ENCODE peak calls at places on chromosomes 13 and 19, in five cellular contexts. P is heart left ventricle, G is adrenal gland, A is tibial nerve, V is HCT116. C is an unnamed sample.

GRCh38 chr13:62014299-62014698 is 598.6 kb upstream of the PCDH20 start:
- DNase-seq in A (no peak), V (peak), G (no peak), P (no peak), C (no peak)

GRCh38 chr13:84479656-84480055 is 597.4 kb upstream of the SLITRK1 start:
- DNase-seq in G (no peak), V (peak), P (no peak), A (no peak), C (no peak)

GRCh38 chr19:28242317-28242927 is 970.5 kb downstream of the UQCRFS1 start:
- DNase-seq in V (no peak), A (no peak), P (no peak), G (peak), C (no peak)

GRCh38 chr19:13146763-13147563 is 3.2 kb downstream of the STX10 start:
- DNase-seq in P (no peak), V (no peak), A (no peak), G (peak), C (no peak)

GRCh38 chr19:58585442-58586130 is 12.5 kb upstream of the MZF1 start:
- DNase-seq in V (no peak), P (no peak), G (peak), A (no peak), C (no peak)

GRCh38 chr13:44311011-44311481 is 62.6 kb upstream of the SERP2 start:
- DNase-seq in G (no peak), A (no peak), V (no peak), P (no peak), C (no peak)

GRCh38 chr13:95420501-95420900 is 119.2 kb upstream of the ABCC4 start:
- DNase-seq in V (no peak), P (no peak), A (no peak), G (no peak), C (no peak)

GRCh38 chr13:84430441-84430840 is 548.2 kb upstream of the SLITRK1 start:
- DNase-seq in V (no peak), A (no peak), G (no peak), P (no peak), C (no peak)

GRCh38 chr13:38223093-38223492 is 126.6 kb upstream of the UFM1 start:
- DNase-seq in V (no peak), G (no peak), P (no peak), A (no peak), C (no peak)

GRCh38 chr19:33559996-33560395 is 38.4 kb upstream of the PEPD start:
- DNase-seq in V (no peak), G (no peak), A (no peak), P (no peak), C (no peak)

GRCh38 chr19:3293560-3293959 is 69.1 kb downstream of the CELF5 start:
- DNase-seq in A (no peak), V (no peak), G (no peak), P (no peak), C (no peak)

DNA sequence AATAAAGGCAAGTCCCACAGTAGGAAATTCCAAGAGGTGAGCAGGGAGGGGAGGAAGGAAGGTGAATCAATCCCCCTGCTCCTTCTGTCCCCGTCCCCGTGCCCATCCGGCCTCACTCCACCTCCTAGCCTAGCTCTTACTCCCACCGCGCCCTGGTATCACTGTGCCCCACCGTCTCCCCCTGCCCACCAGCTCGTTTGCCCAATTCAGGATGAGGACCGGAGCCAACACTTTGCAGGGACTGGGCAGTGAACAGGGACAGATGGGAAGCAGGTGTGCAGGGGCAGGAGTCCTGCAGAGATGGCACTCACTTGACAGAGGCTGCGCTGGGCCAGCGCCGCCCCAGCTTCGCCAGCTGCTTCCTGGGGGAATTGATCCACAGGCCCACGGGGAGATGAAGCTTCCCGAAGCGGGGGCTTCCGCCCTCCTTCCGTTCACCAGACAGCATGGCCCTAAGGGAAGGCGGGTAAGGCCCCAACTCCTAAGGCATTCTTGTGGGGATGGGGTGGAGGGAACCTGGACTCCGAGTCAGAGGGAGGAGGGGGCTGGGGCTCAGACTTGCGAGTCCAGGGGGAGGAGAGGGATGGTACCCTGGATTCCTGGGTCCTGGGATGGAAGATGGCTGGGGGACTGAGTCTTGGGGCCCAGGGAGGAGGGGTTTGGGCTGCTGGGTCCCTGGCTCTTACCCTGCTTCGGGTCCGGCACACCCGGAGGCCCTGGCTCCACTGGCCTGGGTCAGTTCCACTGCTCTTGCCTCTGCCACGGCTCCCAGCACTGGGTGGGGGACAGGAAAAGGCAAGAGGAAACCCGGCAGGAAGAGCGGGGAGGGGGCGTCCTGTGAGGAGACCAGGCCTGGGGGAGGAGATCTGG is at the start of gene RASIP1:
- DNase-seq in G (no peak), A (no peak), P (peak), V (no peak), C (no peak)
- TF ChIP-seq POLR2A in G (no peak), A (no peak), P (peak), V (no peak), C (no peak)

GRCh38 chr19:18612772-18613588 is at the start of gene TMEM59L:
- DNase-seq in A (no peak), P (peak), G (no peak), V (no peak), C (no peak)

GRCh38 chr19:18610245-18610555 is 2.5 kb upstream of the TMEM59L start:
- DNase-seq in A (no peak), P (no peak), V (no peak), G (no peak), C (no peak)

GRCh38 chr19:18612051-18612771 is 459 bp upstream of the TMEM59L start:
- DNase-seq in A (no peak), V (no peak), G (no peak), P (no peak), C (no peak)

GRCh38 chr19:18610556-18611326 is 1.9 kb upstream of the TMEM59L start:
- DNase-seq in G (no peak), V (no peak), A (no peak), P (no peak), C (no peak)

DNA sequence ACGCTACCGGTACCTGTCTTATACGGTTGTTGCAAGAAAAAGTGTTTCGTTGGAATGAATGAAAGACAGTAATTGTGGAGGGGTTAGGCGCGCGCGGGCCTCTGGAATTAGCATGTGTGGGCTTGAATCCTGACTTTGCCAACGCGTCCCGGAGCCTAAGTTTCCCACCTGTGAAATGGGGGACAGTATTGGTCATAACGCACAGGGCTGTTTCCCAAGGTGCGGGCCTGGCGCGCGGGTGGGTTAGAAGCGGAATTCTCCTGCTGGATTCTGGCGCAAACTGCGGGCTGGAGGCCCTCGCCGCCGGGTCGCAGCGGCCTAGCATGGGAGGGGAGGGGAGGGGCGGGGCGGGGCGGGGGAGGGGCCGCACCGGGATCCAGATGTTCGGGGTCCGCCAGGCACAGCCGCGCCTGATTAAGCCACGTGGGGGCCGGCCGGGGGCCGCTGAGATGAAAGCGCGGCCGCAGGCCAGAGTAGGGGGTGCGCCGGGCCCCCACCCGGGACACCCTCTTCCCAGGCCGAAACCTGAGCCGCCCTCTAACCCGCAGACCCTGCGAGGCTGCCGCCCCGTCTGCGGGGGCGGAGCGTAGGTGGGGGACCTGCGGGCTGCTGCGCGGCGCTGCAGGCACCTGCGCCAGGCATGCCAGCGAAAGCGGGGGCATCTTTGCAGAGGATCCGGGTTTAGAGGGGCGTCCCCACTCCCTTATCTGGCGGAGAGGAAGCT is 1.2 kb upstream of the TMEM59L start:
- DNase-seq in A (no peak), G (no peak), P (no peak), V (no peak), C (no peak)
- H3K4me3 ChIP-seq in A (peak), G (no peak), P (peak), V (no peak), C (no peak)

GRCh38 chr19:42511340-42511739 is 16.9 kb downstream of the CEACAM1 start:
- DNase-seq in V (no peak), A (no peak), G (no peak), P (no peak), C (no peak)
- TF ChIP-seq POLR2A in V (no peak), A (no peak), G (no peak), P (no peak), C (no peak)

DNA sequence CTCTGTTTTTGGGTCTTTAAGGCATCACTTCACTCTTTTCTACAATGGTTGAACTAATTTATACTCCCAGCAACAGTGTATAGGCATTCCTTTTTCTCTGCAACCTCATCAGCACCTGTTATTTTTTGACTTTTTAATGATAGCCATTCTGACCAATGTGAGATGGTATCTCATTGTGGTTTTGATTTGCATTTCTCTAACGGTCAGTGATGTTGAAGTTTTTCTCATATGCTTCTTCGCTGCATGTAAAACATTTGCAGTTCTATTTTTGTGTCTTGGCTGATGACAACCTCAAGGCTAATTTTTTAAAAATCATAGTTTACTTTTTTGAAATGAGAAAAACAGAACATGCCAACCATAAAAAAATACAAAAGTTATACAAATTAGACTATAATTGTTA is 258.2 kb upstream of the EDNRB start:
- DNase-seq in A (no peak), V (no peak), P (no peak), G (no peak), C (no peak)
- H3K4me3 ChIP-seq in A (no peak), V (no peak), P (no peak), G (no peak), C (no peak)

DNA sequence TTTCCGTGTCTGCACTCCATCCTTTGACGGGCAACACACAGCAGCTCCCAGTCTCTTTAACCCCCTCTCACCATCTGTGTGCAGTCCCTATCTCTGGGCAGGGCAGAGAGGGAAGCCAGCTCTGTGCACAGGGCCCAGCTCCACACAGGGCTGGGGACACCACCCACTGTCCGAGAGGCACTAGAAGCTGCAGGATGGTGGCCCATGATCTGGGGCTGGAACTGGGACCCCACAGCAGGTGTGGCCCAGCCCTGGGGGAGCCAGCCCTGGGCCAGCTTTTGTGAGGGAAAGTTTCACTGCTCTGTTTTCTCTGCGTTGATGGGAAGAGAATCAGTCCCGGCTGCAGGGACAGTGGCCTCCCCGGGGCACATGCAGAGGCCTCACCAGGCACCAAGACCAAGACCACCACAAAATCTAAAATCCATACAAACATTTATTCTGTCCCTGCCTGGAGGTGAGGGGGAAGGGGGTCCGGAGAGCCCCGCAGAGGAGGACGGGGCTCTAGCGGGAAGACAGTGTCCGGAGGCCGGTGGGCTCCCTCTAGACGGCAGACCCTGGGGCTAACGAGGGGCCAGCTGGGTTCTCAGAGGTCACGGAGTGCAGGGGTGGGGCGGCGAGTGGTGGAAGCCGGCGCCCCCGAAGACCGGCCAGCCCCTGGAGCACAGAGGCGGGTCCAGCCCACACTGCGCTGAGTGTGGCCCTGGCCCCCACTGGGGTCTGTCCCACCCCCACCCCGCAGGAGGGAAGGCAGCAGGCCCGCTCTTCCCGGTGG is 2.9 kb upstream of the ATP8B3 start:
- DNase-seq in A (no peak), G (no peak), V (no peak), P (no peak), C (no peak)
- TF ChIP-seq POLR2A in A (no peak), G (no peak), V (no peak), P (no peak), C (no peak)

DNA sequence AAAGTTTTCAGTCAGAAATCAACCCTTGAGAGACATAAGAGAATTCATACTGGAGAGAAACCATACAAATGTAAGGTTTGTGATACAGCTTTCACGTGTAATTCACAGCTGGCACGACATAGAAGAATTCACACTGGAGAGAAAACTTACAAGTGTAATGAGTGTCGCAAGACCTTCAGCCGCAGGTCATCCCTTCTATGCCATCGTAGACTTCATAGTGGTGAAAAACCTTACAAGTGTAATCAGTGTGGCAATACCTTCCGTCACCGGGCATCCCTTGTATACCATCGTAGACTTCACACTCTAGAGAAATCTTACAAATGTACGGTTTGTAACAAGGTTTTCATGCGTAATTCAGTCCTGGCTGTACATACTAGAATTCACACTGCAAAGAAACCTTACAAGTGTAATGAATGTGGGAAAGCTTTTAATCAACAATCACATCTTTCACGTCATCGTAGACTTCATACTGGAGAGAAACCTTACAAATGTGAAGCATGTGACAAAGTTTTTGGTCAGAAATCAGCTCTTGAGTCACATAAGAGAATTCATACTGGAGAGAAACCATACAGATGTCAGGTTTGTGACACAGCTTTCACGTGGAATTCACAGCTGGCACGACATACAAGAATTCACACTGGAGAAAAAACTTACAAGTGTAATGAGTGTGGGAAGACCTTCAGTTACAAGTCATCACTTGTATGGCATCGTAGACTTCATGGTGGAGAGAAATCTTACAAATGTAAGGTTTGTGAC is 15.7 kb upstream of the ZNF701 start:
- DNase-seq in A (no peak), P (no peak), G (no peak), V (no peak), C (no peak)
- H3K4me3 ChIP-seq in A (no peak), P (no peak), G (no peak), V (no peak), C (no peak)

GRCh38 chr19:37692956-37693660 is 26.5 kb downstream of the ZNF607 start:
- DNase-seq in V (no peak), P (no peak), A (no peak), G (no peak), C (no peak)

GRCh38 chr19:37695144-37695899 is 24.2 kb downstream of the ZNF607 start:
- DNase-seq in G (no peak), A (no peak), P (no peak), V (no peak), C (no peak)

DNA sequence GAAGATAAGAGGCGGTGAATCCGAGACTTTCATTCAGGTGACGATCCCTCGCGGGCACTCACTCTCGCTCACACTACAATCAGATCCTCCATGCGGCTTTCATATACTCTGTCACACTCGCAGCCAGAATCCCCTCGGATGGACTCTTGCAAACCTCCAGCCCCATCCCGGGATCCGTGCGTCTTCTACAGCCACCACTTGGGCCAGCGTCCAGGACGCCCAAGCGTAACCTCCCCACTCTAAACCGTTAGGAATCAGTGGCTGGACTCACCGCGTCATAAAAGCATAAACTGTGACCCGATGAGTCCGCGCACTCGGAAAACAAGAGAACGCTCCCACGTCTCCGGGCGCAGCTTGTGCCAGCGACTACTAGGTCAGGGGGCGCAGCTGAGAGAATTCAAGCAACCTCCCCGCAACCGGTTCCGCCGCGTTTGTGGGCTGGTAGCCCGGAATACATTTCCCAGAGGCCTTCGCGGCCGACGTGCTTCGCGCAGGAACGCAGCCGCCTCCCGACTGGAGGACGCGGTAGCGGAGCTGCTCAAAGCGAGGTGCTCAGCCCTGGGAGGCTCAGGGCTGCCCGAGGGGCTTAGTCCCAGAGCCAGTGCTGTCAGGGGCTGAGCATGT is 27.6 kb downstream of the ZNF607 start:
- DNase-seq in P (peak), A (peak), G (peak), V (no peak), C (peak)
- TF ChIP-seq POLR2A in P (peak), A (peak), G (no peak), V (no peak), C (no peak)

GRCh38 chr19:46205183-46205984 is 24.2 kb upstream of the IGFL1 start:
- DNase-seq in V (no peak), P (no peak), A (no peak), G (no peak), C (no peak)

GRCh38 chr19:46202426-46202825 is 27.1 kb upstream of the IGFL1 start:
- DNase-seq in G (no peak), A (no peak), P (no peak), V (no peak), C (no peak)

GRCh38 chr19:46206176-46206575 is 23.4 kb upstream of the IGFL1 start:
- DNase-seq in P (peak), V (no peak), G (peak), A (no peak), C (no peak)

GRCh38 chr19:46202872-46203860 is 26.4 kb upstream of the IGFL1 start:
- DNase-seq in P (no peak), G (no peak), A (no peak), V (no peak), C (no peak)

DNA sequence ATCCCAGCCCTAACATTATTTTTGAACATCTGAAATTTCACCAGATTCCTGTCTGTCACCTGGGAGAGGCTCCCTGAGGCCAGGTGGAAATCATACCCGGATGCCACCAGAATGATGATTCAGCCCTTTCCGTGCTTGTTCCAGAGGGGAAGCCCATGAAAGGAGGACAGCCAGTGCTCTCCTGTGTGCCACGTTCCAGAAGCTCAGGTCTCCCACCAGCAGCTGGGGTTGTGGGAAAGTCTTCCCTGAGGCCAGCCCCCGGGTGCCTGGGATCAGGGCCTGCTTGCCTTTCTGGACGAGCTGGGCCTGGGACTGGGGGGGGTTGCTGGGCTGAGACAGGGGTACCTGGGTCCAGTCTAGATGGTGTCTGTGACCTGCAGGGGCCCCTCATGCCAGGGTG is 25.5 kb upstream of the IGFL1 start:
- DNase-seq in P (no peak), G (no peak), V (no peak), A (no peak), C (no peak)
- H3K4me3 ChIP-seq in P (no peak), G (no peak), V (no peak), A (no peak), C (no peak)